ENCODE peak calls at places on chromosomes 13 and 19, in nine cellular contexts. W is neural progenitor cell, X is heart right ventricle, R is psoas muscle, S is SK-N-SH, V is tibial artery, Q is DND-41, M is ascending aorta, E is colonic mucosa. C is an unnamed sample. For H3K27me3, the result is how much of the 10 kb centered on the place peaks cover.

GRCh38 chr19:6343462-6343861 is 10.1 kb upstream of the ACER1 start:
- DNase-seq in W (no peak), X (no peak), R (no peak), S (no peak), V (no peak), Q (no peak), M (no peak), E (no peak), C (no peak)

GRCh38 chr13:112674412-112675383 is 15.1 kb upstream of the ATP11A start:
- DNase-seq in W (no peak), X (no peak), R (no peak), S (no peak), V (no peak), Q (peak), M (no peak), E (no peak), C (no peak)

GRCh38 chr13:46831588-46832194 is 34.7 kb upstream of the ESD start:
- DNase-seq in W (peak), X (peak), R (no peak), S (peak), V (no peak), Q (peak), M (no peak), E (peak), C (peak)

GRCh38 chr13:79869326-79869725 is 388.4 kb downstream of the NDFIP2 start:
- DNase-seq in W (no peak), X (no peak), R (no peak), S (no peak), V (no peak), Q (no peak), M (no peak), E (no peak), C (no peak)

GRCh38 chr19:40461669-40462221 is 3.8 kb downstream of the BLVRB start:
- DNase-seq in W (no peak), X (no peak), R (peak), S (no peak), V (no peak), Q (no peak), M (no peak), E (no peak), C (no peak)

GRCh38 chr13:76894401-76895110 is 8.4 kb upstream of the KCTD12 start:
- DNase-seq in W (no peak), X (no peak), R (no peak), S (no peak), V (no peak), Q (no peak), M (no peak), E (no peak), C (no peak)

GRCh38 chr19:4578552-4579248 is 19.2 kb upstream of the SEMA6B start:
- DNase-seq in W (no peak), X (no peak), R (no peak), S (peak), V (no peak), Q (no peak), M (no peak), E (no peak), C (no peak)

GRCh38 chr19:36748431-36749275 is 24.0 kb downstream of the ZNF850 start:
- DNase-seq in W (no peak), X (no peak), R (no peak), S (no peak), V (no peak), Q (no peak), M (no peak), E (no peak), C (no peak)

GRCh38 chr13:30617315-30618185 is at the start of gene USPL1:
- DNase-seq in W (peak), X (peak), R (peak), S (peak), V (peak), Q (peak), M (peak), E (peak), C (peak)

GRCh38 chr13:30615851-30616311 is 1.8 kb upstream of the USPL1 start:
- DNase-seq in W (no peak), X (no peak), R (no peak), S (peak), V (no peak), Q (no peak), M (no peak), E (no peak), C (peak)

GRCh38 chr13:30618938-30619289 is 1.2 kb downstream of the USPL1 start:
- DNase-seq in W (no peak), X (no peak), R (no peak), S (no peak), V (no peak), Q (no peak), M (no peak), E (no peak), C (no peak)

GRCh38 chr13:30618186-30618937 is 642 bp downstream of the USPL1 start:
- DNase-seq in W (peak), X (peak), R (peak), S (no peak), V (peak), Q (peak), M (no peak), E (no peak), C (no peak)

DNA sequence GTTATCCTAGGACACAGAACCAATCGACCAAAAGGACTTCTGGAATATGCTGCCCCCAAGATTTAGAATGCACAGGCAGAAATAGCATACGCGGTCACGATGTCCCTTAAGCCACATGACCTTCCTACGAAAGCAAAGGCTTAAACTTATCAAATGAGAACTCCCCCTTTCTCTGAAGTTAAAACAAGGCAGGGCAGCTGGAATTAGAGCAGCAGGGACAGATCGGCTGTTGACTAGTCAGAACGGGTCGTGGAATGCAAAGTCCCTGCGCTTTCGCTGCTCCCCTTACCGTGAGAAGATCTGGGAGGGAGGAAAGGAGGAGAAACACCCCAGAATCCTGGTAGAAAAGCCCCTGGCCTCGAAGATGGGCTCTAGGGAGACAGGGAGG is 799 bp upstream of the USPL1 start:
- DNase-seq in W (peak), X (peak), R (peak), S (peak), V (peak), Q (peak), M (peak), E (peak), C (peak)
- TF ChIP-seq CTCF in W (no peak), X (no peak), R (no peak), S (no peak), V (no peak), Q (peak), M (no peak), E (no peak), C (no peak)

GRCh38 chr13:100735494-100735893 is 60.9 kb upstream of the TMTC4 start:
- DNase-seq in W (no peak), X (no peak), R (no peak), S (no peak), V (no peak), Q (no peak), M (no peak), E (no peak), C (no peak)
- H3K27me3 ChIP-seq in W (under half), X (under half), R (under half), S (under half), V (under half), Q (under half), M (under half), E (under half), C (under half)

DNA sequence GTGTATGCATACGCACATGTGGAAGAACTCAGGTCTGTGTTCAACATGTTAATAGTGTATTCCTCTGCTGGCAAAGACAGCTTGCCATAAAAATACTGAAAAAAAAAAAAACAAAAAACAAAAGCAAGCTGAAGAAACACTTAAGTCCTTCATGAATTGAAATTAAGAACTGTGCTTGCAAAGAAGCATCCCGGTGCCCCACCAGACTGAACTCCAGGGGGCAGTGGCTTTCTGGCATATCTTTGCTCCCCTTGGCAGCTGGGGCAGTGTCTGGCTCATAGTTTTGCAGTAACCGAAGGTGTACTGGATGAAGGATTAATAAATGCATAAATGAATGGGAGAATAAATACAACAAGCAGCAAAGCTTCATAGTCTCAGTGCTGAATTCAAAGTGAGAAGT is 187.6 kb downstream of the LHFPL6 start:
- DNase-seq in W (peak), X (peak), R (peak), S (peak), V (peak), Q (no peak), M (no peak), E (peak), C (peak)
- TF ChIP-seq CTCF in W (peak), X (peak), R (peak), S (peak), V (peak), Q (peak), M (peak), E (no peak), C (peak)

GRCh38 chr19:1000095-1000494 is at the start of gene GRIN3B:
- DNase-seq in W (peak), X (peak), R (peak), S (peak), V (no peak), Q (peak), M (no peak), E (peak), C (peak)
- H3K27me3 ChIP-seq in W (half or more), X (half or more), R (under half), S (half or more), V (half or more), Q (under half), M (under half), E (half or more), C (under half)

GRCh38 chr13:103066991-103067390 is 774 bp upstream of the SLC10A2 start:
- DNase-seq in W (peak), X (no peak), R (no peak), S (peak), V (no peak), Q (no peak), M (no peak), E (no peak), C (no peak)

GRCh38 chr13:103062079-103062478 is 4.1 kb downstream of the SLC10A2 start:
- DNase-seq in W (no peak), X (no peak), R (no peak), S (no peak), V (no peak), Q (no peak), M (no peak), E (no peak), C (no peak)

GRCh38 chr13:103063376-103063775 is 2.8 kb downstream of the SLC10A2 start:
- DNase-seq in W (no peak), X (no peak), R (no peak), S (no peak), V (no peak), Q (no peak), M (no peak), E (no peak), C (no peak)

GRCh38 chr13:103067751-103068563 is 1.7 kb upstream of the SLC10A2 start:
- DNase-seq in W (no peak), X (no peak), R (no peak), S (no peak), V (no peak), Q (no peak), M (no peak), E (peak), C (no peak)

DNA sequence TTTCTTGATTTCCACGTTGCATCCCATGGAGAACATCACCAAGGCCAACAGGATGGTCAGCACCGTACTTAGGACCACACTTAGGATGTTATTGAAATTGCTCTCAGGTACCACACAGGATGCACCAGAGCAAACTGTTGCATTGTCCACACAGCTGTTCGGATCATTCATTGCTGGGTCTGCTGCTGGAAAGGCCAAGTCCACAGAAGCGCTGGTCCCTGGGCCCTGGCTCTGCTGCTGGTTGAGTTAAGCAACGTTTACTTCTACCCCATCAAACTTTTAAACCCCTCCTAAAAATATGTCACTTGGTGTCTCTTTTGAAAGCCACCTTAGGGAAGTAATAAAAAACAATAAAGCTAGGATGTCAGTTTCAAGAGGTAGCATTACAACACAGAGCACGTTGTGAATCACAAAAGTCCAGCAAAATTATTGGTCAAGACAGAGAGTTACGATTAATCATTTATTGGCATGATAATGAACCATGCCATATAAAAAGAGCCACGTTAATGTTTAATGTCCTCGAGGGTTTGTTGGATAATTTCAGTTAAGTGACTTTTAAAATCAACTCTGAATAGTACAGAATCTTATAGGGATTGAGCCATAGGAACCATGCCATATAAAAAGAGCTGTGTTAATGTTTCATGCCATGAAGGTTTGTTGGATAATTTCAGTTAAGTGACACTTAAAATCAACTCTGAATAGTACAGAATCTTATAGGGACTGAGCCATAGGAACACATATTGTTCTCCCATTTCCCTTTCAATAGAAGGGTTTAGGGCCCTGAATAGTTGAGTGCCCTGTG is at the start of gene SLC10A2:
- DNase-seq in W (peak), X (no peak), R (no peak), S (no peak), V (no peak), Q (no peak), M (no peak), E (no peak), C (no peak)
- TF ChIP-seq CTCF in W (no peak), X (no peak), R (no peak), S (no peak), V (no peak), Q (no peak), M (no peak), E (no peak), C (no peak)

GRCh38 chr19:1058112-1058511 is 8.9 kb upstream of the ARHGAP45 start:
- DNase-seq in W (no peak), X (no peak), R (no peak), S (no peak), V (no peak), Q (no peak), M (no peak), E (no peak), C (no peak)
- H3K27me3 ChIP-seq in W (under half), X (under half), R (under half), S (under half), V (under half), Q (under half), M (under half), E (under half), C (under half)

GRCh38 chr19:35236638-35237400 is 8.3 kb upstream of the FAM187B start:
- DNase-seq in W (no peak), X (no peak), R (no peak), S (no peak), V (no peak), Q (no peak), M (no peak), E (no peak), C (no peak)
- TF ChIP-seq CTCF in W (no peak), X (no peak), R (no peak), S (no peak), V (no peak), Q (peak), M (no peak), E (no peak), C (peak)

DNA sequence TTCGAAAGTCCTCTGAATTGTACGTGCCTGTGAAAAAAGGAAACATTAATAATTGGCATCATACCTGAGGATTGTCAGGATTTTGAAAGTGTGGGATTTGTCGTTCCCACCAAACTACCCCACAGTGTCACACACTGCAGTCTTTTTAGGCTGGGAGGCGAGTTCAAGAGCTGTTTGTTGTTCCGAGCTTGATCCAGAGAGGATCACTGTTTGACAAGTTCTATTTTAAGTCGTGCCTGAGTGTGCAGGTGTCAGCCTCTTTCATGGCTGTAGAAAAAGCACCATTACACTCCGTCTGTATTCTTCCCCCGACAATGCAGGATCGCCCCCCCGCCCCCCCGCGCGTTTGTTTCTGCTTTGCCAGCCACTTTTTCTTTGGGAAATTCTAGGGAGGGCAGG is 635 bp upstream of the NBEA start:
- DNase-seq in W (no peak), X (no peak), R (no peak), S (no peak), V (no peak), Q (no peak), M (no peak), E (no peak), C (no peak)
- H3K27me3 ChIP-seq in W (under half), X (under half), R (under half), S (under half), V (under half), Q (under half), M (under half), E (under half), C (under half)

GRCh38 chr13:102484329-102484728 is 82.5 kb upstream of the FGF14 start:
- DNase-seq in W (peak), X (no peak), R (no peak), S (no peak), V (no peak), Q (no peak), M (no peak), E (no peak), C (peak)
- TF ChIP-seq CTCF in W (peak), X (no peak), R (no peak), S (peak), V (no peak), Q (no peak), M (no peak), E (no peak), C (no peak)

GRCh38 chr19:15540435-15540834 is 32.1 kb downstream of the CYP4F22 start:
- DNase-seq in W (no peak), X (no peak), R (no peak), S (no peak), V (no peak), Q (no peak), M (no peak), E (no peak), C (no peak)

GRCh38 chr19:15539638-15540037 is 31.3 kb downstream of the CYP4F22 start:
- DNase-seq in W (no peak), X (no peak), R (no peak), S (no peak), V (no peak), Q (no peak), M (no peak), E (no peak), C (no peak)

GRCh38 chr19:15544970-15545369 is 36.6 kb downstream of the CYP4F22 start:
- DNase-seq in W (no peak), X (no peak), R (no peak), S (no peak), V (no peak), Q (no peak), M (no peak), E (no peak), C (no peak)

GRCh38 chr19:15548648-15549047 is 40.3 kb downstream of the CYP4F22 start:
- DNase-seq in W (no peak), X (no peak), R (no peak), S (no peak), V (no peak), Q (no peak), M (no peak), E (no peak), C (no peak)

DNA sequence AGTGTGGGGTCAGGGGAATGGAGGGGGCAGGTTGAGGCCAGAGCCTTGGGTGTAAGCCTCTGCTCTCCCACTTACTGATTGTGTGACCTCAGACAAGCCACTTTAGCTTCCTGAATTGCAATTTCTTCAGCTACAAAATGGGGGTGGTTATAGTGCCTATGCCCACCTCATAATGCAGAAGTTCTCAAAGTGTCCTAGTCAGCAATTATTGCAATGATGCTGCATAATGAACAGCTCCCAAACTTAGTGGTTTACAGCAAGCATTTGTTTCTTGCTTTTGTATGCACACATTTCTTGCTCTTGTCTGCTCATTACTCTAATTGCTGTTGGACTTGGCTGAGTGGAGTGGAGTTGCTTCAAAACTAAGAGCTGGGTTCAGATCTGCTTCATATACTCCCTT is 36.0 kb downstream of the CYP4F22 start:
- DNase-seq in W (no peak), X (no peak), R (no peak), S (no peak), V (no peak), Q (no peak), M (no peak), E (no peak), C (no peak)
- H3K27me3 ChIP-seq in W (under half), X (under half), R (under half), S (under half), V (under half), Q (under half), M (under half), E (under half), C (under half)